ENCODE peak calls at places on chromosomes 16 and 17, in eight cellular contexts. B, C, X, T, G, J, O and L are unnamed samples.

GRCh38 chr16:54282202-54282922 is 4.2 kb downstream of the IRX3 start:
- DNase-seq in B (no peak), C (no peak), J (no peak), G (no peak), X (peak), T (no peak), O (no peak), L (no peak)

GRCh38 chr16:88305176-88305575 is 77.6 kb upstream of the ZNF469 start:
- DNase-seq in C (no peak), B (no peak), O (no peak), X (no peak), T (no peak), J (no peak), G (no peak), L (no peak)

GRCh38 chr16:30893082-30893743 is 664 bp downstream of the BCL7C start:
- DNase-seq in T (no peak), J (no peak), B (no peak), G (no peak), X (no peak), C (peak), O (no peak), L (no peak)

GRCh38 chr16:67458121-67458641 is 22.8 kb downstream of the ATP6V0D1 start:
- DNase-seq in X (no peak), J (no peak), G (no peak), O (no peak), T (no peak), B (no peak), C (no peak), L (no peak)

GRCh38 chr16:87457724-87458423 is 35.0 kb downstream of the ZCCHC14 start:
- DNase-seq in G (peak), B (peak), T (peak), C (peak), X (peak), J (no peak), O (peak), L (peak)

GRCh38 chr17:81931557-81932332 is 4.2 kb upstream of the MAFG start:
- DNase-seq in B (no peak), G (no peak), X (no peak), C (no peak), O (no peak), J (no peak), T (no peak), L (no peak)

GRCh38 chr17:9044796-9045470 is 23.6 kb downstream of the NTN1 start:
- DNase-seq in J (no peak), X (no peak), O (no peak), G (no peak), T (no peak), C (no peak), B (no peak), L (no peak)

GRCh38 chr17:52505601-52506000 is 347.1 kb upstream of the CA10 start:
- DNase-seq in B (no peak), C (no peak), X (no peak), J (no peak), G (no peak), T (no peak), O (no peak), L (no peak)

GRCh38 chr16:66375451-66375850 is 9.0 kb downstream of the CDH5 start:
- DNase-seq in O (no peak), X (no peak), T (no peak), J (no peak), C (no peak), B (no peak), G (no peak), L (no peak)

GRCh38 chr17:38341035-38341721 is 2.6 kb downstream of the GPR179 start:
- DNase-seq in G (no peak), C (peak), X (no peak), O (no peak), B (no peak), J (no peak), T (no peak), L (no peak)

GRCh38 chr16:72905581-72905980 is 142.3 kb downstream of the ZFHX3 start:
- DNase-seq in O (no peak), X (no peak), B (no peak), C (peak), G (peak), J (no peak), T (no peak), L (no peak)

GRCh38 chr17:81336296-81336929 is 41.3 kb upstream of the SLC38A10 start:
- DNase-seq in G (no peak), C (no peak), O (no peak), B (no peak), T (no peak), X (no peak), J (no peak), L (no peak)

GRCh38 chr17:80800775-80801391 is 190.8 kb upstream of the CHMP6 start:
- DNase-seq in C (no peak), B (no peak), O (no peak), X (no peak), G (no peak), T (no peak), J (no peak), L (no peak)

GRCh38 chr17:4533522-4534502 is 21.4 kb downstream of the MYBBP1A start:
- DNase-seq in O (no peak), C (no peak), B (no peak), X (no peak), T (no peak), G (no peak), J (no peak), L (no peak)

GRCh38 chr16:14649816-14650215 is 17.1 kb downstream of the BFAR start:
- DNase-seq in O (no peak), G (no peak), C (no peak), B (no peak), X (no peak), J (no peak), T (no peak), L (no peak)

GRCh38 chr17:63764701-63765100 is 8.7 kb downstream of the CCDC47 start:
- DNase-seq in X (no peak), O (no peak), B (no peak), T (no peak), C (no peak), J (no peak), G (no peak), L (no peak)

GRCh38 chr16:17676171-17676570 is 205.4 kb upstream of the XYLT1 start:
- DNase-seq in B (no peak), C (no peak), G (no peak), X (no peak), O (no peak), T (no peak), J (no peak), L (no peak)

GRCh38 chr16:29729116-29729521 is 16.7 kb downstream of the C16orf54 start:
- DNase-seq in T (no peak), X (peak), J (no peak), B (no peak), G (peak), C (peak), O (no peak), L (no peak)